ENCODE peak calls at places on chromosome 17, in four cellular contexts. One of them, this sample, is unnamed.
A peak's percentile ranks its signal among the peaks of the same experiment; 100 is the strongest.

GRCh38 chr17:80426671-80427326 is 11.8 kb downstream of the ENDOV start:
- DNase-seq in GM12878: peak; percentile 12
- DNase-seq in HepG2: peak; percentile 69
- DNase-seq in H1: peak; percentile 56
- DNase-seq in this sample: peak; percentile 98

GRCh38 chr17:144936-145670 is 7.7 kb downstream of the SCGB1C2 start:
- DNase-seq in H1: no peak
- DNase-seq in GM12878: no peak
- DNase-seq in HepG2: no peak
- DNase-seq in this sample: no peak

GRCh38 chr17:17822189-17822978 is 14.4 kb downstream of the SREBF1 start:
- DNase-seq in H1: no peak
- DNase-seq in GM12878: no peak
- DNase-seq in HepG2: no peak
- DNase-seq in this sample: no peak

GRCh38 chr17:48729335-48730239 is 1.0 kb upstream of the HOXB13 start:
- DNase-seq in HepG2: no peak
- DNase-seq in H1: no peak
- DNase-seq in GM12878: no peak
- DNase-seq in this sample: no peak

GRCh38 chr17:330993-331701 is 21.5 kb downstream of the RPH3AL start:
- DNase-seq in GM12878: no peak
- DNase-seq in H1: no peak
- DNase-seq in HepG2: no peak
- DNase-seq in this sample: no peak

GRCh38 chr17:82097187-82097918 is 683 bp downstream of the FASN start:
- DNase-seq in H1: no peak
- DNase-seq in GM12878: no peak
- DNase-seq in HepG2: no peak
- DNase-seq in this sample: peak; percentile 77

GRCh38 chr17:45428050-45428953 is 4.4 kb downstream of the ARHGAP27 start:
- DNase-seq in GM12878: no peak
- DNase-seq in HepG2: peak; percentile 67
- DNase-seq in H1: no peak
- DNase-seq in this sample: peak; percentile 77

GRCh38 chr17:43701318-43701743 is 39.6 kb upstream of the MEOX1 start:
- DNase-seq in GM12878: peak; percentile 45
- DNase-seq in HepG2: no peak
- DNase-seq in H1: no peak
- DNase-seq in this sample: no peak

GRCh38 chr17:50373705-50374104 is 676 bp downstream of the EME1 start:
- DNase-seq in GM12878: no peak
- DNase-seq in HepG2: no peak
- DNase-seq in H1: no peak
- DNase-seq in this sample: no peak

GRCh38 chr17:4147751-4148310 is 4.8 kb downstream of the CYB5D2 start:
- DNase-seq in HepG2: no peak
- DNase-seq in H1: no peak
- DNase-seq in GM12878: no peak
- DNase-seq in this sample: no peak

GRCh38 chr17:29393451-29393850 is 3.3 kb downstream of the TAOK1 start:
- DNase-seq in GM12878: no peak
- DNase-seq in HepG2: no peak
- DNase-seq in H1: no peak
- DNase-seq in this sample: no peak

GRCh38 chr17:9911089-9911488 is 6.0 kb upstream of the RCVRN start:
- DNase-seq in GM12878: no peak
- DNase-seq in H1: no peak
- DNase-seq in HepG2: no peak
- DNase-seq in this sample: no peak

GRCh38 chr17:83144421-83145357 is 65.3 kb downstream of the METRNL start:
- DNase-seq in GM12878: no peak
- DNase-seq in H1: no peak
- DNase-seq in HepG2: no peak
- DNase-seq in this sample: no peak

GRCh38 chr17:48100591-48101011 is 677 bp downstream of the CBX1 start:
- DNase-seq in H1: peak; percentile 71
- DNase-seq in HepG2: peak; percentile 54
- DNase-seq in GM12878: no peak
- DNase-seq in this sample: no peak

GRCh38 chr17:18235743-18236256 is 10.4 kb downstream of the LLGL1 start:
- DNase-seq in HepG2: no peak
- DNase-seq in H1: no peak
- DNase-seq in GM12878: no peak
- DNase-seq in this sample: no peak

GRCh38 chr17:79183221-79184158 is 108.9 kb downstream of the ENGASE start:
- DNase-seq in H1: no peak
- DNase-seq in GM12878: no peak
- DNase-seq in HepG2: no peak
- DNase-seq in this sample: peak; percentile 54

GRCh38 chr17:44307387-44308186 is 814 bp upstream of the RUNDC3A start:
- DNase-seq in GM12878: no peak
- DNase-seq in H1: no peak
- DNase-seq in HepG2: no peak
- DNase-seq in this sample: no peak

GRCh38 chr17:77164483-77165030 is 23.8 kb downstream of the SEC14L1 start:
- DNase-seq in HepG2: peak; percentile 43
- DNase-seq in H1: no peak
- DNase-seq in GM12878: no peak
- DNase-seq in this sample: no peak

GRCh38 chr17:39701784-39702422 is 2.0 kb downstream of the ERBB2 start:
- DNase-seq in GM12878: no peak
- DNase-seq in H1: no peak
- DNase-seq in HepG2: no peak
- DNase-seq in this sample: no peak

GRCh38 chr17:17729620-17730249 is 48.5 kb downstream of the RAI1 start:
- DNase-seq in HepG2: peak; percentile 30
- DNase-seq in GM12878: no peak
- DNase-seq in H1: no peak
- DNase-seq in this sample: peak; percentile 68

GRCh38 chr17:58504826-58505351 is 9.5 kb downstream of the MTMR4 start:
- DNase-seq in GM12878: peak; percentile 68
- DNase-seq in H1: no peak
- DNase-seq in HepG2: no peak
- DNase-seq in this sample: peak; percentile 69

GRCh38 chr17:61496174-61496956 is 44.1 kb downstream of the TBX4 start:
- DNase-seq in H1: no peak
- DNase-seq in GM12878: no peak
- DNase-seq in HepG2: no peak
- DNase-seq in this sample: no peak

GRCh38 chr17:6711081-6711674 is 2.0 kb downstream of the SLC13A5 start:
- DNase-seq in GM12878: no peak
- DNase-seq in HepG2: peak; percentile 61
- DNase-seq in H1: no peak
- DNase-seq in this sample: no peak

GRCh38 chr17:65222216-65222738 is 85.1 kb downstream of the RGS9 start:
- DNase-seq in H1: no peak
- DNase-seq in HepG2: no peak
- DNase-seq in GM12878: no peak
- DNase-seq in this sample: no peak

GRCh38 chr17:4235372-4236279 is 28.2 kb downstream of the ANKFY1 start:
- DNase-seq in GM12878: no peak
- DNase-seq in H1: no peak
- DNase-seq in HepG2: no peak
- DNase-seq in this sample: no peak

GRCh38 chr17:4858880-4859260 is 25.7 kb downstream of the MINK1 start:
- DNase-seq in HepG2: no peak
- DNase-seq in H1: no peak
- DNase-seq in GM12878: no peak
- DNase-seq in this sample: no peak

GRCh38 chr17:43779145-43780125 is 658 bp upstream of the DUSP3 start:
- DNase-seq in HepG2: peak; percentile 58
- DNase-seq in H1: no peak
- DNase-seq in GM12878: no peak
- DNase-seq in this sample: no peak

GRCh38 chr17:77735051-77735340 is 223.5 kb upstream of the TNRC6C start:
- DNase-seq in H1: no peak
- DNase-seq in GM12878: no peak
- DNase-seq in HepG2: no peak
- DNase-seq in this sample: no peak

GRCh38 chr17:50149425-50150353 is 788 bp downstream of the PPP1R9B start:
- DNase-seq in GM12878: no peak
- DNase-seq in HepG2: no peak
- DNase-seq in H1: no peak
- DNase-seq in this sample: no peak

GRCh38 chr17:30780343-30780742 is 44.1 kb downstream of the CRLF3 start:
- DNase-seq in H1: no peak
- DNase-seq in HepG2: no peak
- DNase-seq in GM12878: peak; percentile 47
- DNase-seq in this sample: no peak

GRCh38 chr17:742147-742793 is 9.8 kb downstream of the GEMIN4 start:
- DNase-seq in HepG2: no peak
- DNase-seq in GM12878: no peak
- DNase-seq in H1: no peak
- DNase-seq in this sample: no peak

GRCh38 chr17:60361889-60362288 is 30.0 kb downstream of the USP32 start:
- DNase-seq in HepG2: no peak
- DNase-seq in H1: no peak
- DNase-seq in GM12878: no peak
- DNase-seq in this sample: no peak

GRCh38 chr17:75301031-75301430 is 11.8 kb upstream of the SLC25A19 start:
- DNase-seq in HepG2: no peak
- DNase-seq in H1: no peak
- DNase-seq in GM12878: no peak
- DNase-seq in this sample: no peak

GRCh38 chr17:75300280-75300679 is 11.0 kb upstream of the SLC25A19 start:
- DNase-seq in GM12878: no peak
- DNase-seq in HepG2: no peak
- DNase-seq in H1: no peak
- DNase-seq in this sample: no peak

GRCh38 chr17:75301502-75302206 is 12.4 kb upstream of the SLC25A19 start:
- DNase-seq in HepG2: no peak
- DNase-seq in GM12878: no peak
- DNase-seq in H1: no peak
- DNase-seq in this sample: no peak
- TF ChIP-seq TAF1 in HepG2: no peak
- TF ChIP-seq TAF1 in GM12878: no peak
- TF ChIP-seq TAF1 in H1: no peak
- TF ChIP-seq TAF1 in this sample: no peak

DNA sequence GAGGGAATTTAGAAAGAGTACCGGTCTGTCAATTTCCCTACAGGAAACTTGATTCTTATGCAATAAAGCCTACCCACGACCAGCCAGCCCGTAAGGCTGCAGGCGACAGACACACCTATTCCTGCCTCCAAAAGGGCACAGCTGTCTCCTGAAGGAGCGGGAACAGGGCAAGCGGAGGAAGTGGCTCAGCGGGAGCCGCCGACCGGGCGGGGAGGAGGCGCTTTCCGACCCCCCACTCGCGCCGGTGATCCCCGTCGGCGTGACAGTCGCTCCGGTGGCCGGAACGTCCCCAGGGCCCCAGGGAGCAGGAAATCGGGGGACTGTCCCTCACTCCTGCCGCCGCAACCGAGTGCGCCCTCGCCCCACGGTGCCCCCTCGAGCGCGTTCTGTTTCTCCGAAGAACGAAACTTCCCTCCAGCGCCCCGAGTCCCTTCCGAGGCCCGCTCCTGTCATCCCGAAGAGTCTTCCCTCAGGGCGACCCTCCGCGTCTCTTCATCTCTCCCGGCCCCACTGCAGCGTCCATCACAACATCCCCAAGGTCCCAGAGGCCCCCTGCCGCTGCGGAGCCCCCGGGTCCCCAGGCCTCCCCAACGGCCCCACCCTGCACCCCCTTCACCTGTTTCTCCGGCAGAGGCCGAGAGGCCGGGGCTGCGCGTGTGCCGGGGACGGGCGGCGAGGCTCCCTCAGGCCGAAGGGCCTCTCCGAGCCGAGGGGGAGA is 420 bp downstream of the STAT3 start:
- DNase-seq in H1: no peak
- DNase-seq in HepG2: no peak
- DNase-seq in GM12878: no peak
- DNase-seq in this sample: no peak
- TF ChIP-seq POLR2A in H1: no peak
- TF ChIP-seq POLR2A in HepG2: no peak
- TF ChIP-seq POLR2A in GM12878: no peak
- TF ChIP-seq POLR2A in this sample: no peak

DNA sequence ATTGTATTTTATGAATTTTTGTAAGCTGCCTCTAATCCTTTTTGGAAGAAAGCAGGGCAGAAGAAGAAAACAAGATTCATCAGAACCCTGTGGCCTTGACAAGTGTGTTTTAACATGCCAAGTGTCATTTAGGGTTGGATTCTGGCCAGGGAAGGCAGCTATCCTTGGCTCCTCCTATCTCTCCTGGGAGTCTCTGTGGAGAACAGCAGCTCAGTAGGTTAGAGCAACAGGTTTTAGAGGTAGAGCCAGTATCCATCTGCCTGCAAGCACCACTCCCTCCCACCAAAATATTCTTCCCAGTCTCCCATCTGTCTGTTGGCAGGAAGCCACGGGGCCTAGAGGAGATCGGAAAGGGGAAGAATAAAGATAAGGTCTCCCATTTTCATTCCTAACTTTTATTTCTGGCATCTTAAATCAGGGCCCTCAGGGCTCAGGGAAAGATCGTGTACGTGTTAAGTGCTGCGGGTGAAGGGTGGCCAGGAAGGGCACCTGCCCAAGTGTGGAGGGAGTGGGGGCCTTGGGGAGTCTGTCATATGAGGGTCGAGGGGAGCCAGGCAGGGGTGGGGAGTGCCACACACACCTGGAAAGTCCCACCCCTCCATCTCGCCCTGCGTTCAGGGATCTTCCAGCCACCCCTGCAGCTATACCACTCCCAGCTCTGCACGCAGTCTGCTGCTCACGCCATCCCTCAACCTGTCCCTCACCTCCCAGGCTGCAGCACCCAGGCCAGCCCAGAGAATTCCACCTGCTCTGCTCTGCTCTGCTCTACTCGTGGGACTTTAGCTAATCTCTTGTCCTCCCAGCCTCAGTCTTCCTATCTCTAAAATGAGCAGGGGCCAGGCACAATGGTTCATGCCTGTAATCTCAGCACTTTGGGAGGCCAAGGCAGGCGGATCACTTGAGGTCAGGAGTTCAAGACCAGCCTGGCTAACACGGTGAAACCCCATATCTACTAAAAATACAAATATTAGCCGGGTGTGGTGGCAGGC is 17.1 kb upstream of the CPSF4L start:
- DNase-seq in HepG2: no peak
- DNase-seq in H1: no peak
- DNase-seq in GM12878: no peak
- DNase-seq in this sample: no peak
- TF ChIP-seq POLR2AphosphoS5 in HepG2: no peak
- TF ChIP-seq POLR2AphosphoS5 in H1: no peak
- TF ChIP-seq POLR2AphosphoS5 in GM12878: no peak
- TF ChIP-seq POLR2AphosphoS5 in this sample: no peak

DNA sequence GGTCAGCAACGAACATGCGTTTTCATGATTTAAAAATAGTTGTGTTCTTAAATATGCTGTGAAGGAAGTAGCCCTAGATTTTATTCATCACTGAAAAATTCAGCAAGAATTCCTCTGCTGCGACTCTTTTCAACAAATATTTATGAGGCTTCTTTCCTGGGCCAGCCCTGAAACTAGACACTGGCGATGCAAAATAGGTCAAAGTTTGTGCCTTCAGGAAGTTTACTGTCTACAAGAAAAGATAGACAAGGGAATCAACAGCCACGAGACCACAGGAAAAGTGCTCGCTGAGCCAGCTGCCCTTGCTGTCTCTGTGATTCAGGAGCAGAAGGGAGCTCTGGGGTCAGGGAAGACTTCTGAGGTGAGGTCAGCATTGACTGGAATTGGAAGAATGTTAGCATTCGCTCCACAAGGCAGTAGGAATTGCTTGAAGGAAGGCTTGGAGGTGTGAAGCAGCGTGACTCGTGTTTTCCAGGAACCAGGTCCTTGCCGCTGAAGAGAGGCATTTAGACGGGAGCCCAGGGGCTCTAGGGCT is 1.9 kb upstream of the RPL26 start:
- DNase-seq in GM12878: no peak
- DNase-seq in H1: peak; percentile 58
- DNase-seq in HepG2: no peak
- DNase-seq in this sample: no peak
- TF ChIP-seq TAF1 in GM12878: no peak
- TF ChIP-seq TAF1 in H1: no peak
- TF ChIP-seq TAF1 in HepG2: no peak
- TF ChIP-seq TAF1 in this sample: no peak